ENCODE peak calls at places on chromosomes 7 and 10, in four cellular contexts. R is NCI-H460, P is cardiac septum, V is SK-N-SH. J is an unnamed sample.
A peak's percentile ranks its signal among the peaks of the same experiment; 100 is the strongest.

GRCh38 chr7:111175908-111176307 is 85.0 kb downstream of the LRRN3 start:
- DNase-seq in R (no peak), P (no peak), V (no peak), J (no peak)

GRCh38 chr10:115049957-115050356 is 43.2 kb upstream of the ATRNL1 start:
- DNase-seq in V (no peak), R (no peak), P (no peak), J (no peak)

GRCh38 chr10:84026821-84027257 is 112.5 kb upstream of the GHITM start:
- DNase-seq in V (peak; percentile 35), P (no peak), R (peak; percentile 25), J (peak; percentile 5)

GRCh38 chr10:818010-818409 is 113.5 kb downstream of the LARP4B start:
- DNase-seq in R (no peak), V (no peak), P (no peak), J (no peak)

GRCh38 chr10:122176232-122176865 is 94.7 kb upstream of the BTBD16 start:
- DNase-seq in P (no peak), R (no peak), V (no peak), J (peak; percentile 57)

GRCh38 chr10:9877978-9878377 is 1139.7 kb upstream of the CELF2 start:
- DNase-seq in R (no peak), V (no peak), P (no peak), J (no peak)

GRCh38 chr10:110919349-110919931 is at the start of gene SHOC2:
- DNase-seq in R (no peak), V (peak; percentile 93), P (peak; percentile 99), J (peak; percentile 82)

GRCh38 chr10:124586142-124586541 is 124.5 kb downstream of the LHPP start:
- DNase-seq in V (no peak), R (no peak), P (no peak), J (no peak)

GRCh38 chr10:89042547-89042946 is 51.9 kb downstream of the FAS start:
- DNase-seq in P (no peak), R (no peak), V (no peak), J (no peak)

GRCh38 chr7:66206116-66206908 is 1.2 kb downstream of the TPST1 start:
- DNase-seq in V (no peak), P (no peak), R (no peak), J (no peak)

GRCh38 chr10:20737107-20737506 is 160.0 kb downstream of the NEBL start:
- DNase-seq in V (no peak), P (no peak), R (no peak), J (no peak)

GRCh38 chr7:87152897-87153641 is 816 bp downstream of the DMTF1 start:
- DNase-seq in P (peak; percentile 77), V (no peak), R (peak; percentile 22), J (peak; percentile 24)

GRCh38 chr7:94621120-94621519 is 34.8 kb downstream of the SGCE start:
- DNase-seq in V (no peak), R (no peak), P (no peak), J (no peak)

GRCh38 chr10:42999385-43000020 is 77.4 kb upstream of the RET start:
- DNase-seq in V (peak; percentile 19), P (peak; percentile 67), R (no peak), J (no peak)

GRCh38 chr7:81503771-81504170 is 266.1 kb downstream of the HGF start:
- DNase-seq in R (no peak), V (no peak), P (no peak), J (no peak)

GRCh38 chr7:30237271-30237695 is 47.1 kb upstream of the ZNRF2 start:
- DNase-seq in V (no peak), P (no peak), R (no peak), J (no peak)

GRCh38 chr10:23694446-23694920 is 255.6 kb downstream of the OTUD1 start:
- DNase-seq in P (no peak), V (peak; percentile 36), R (no peak), J (no peak)

GRCh38 chr10:74738985-74739567 is 87.3 kb upstream of the KAT6B start:
- DNase-seq in R (peak; percentile 4), V (no peak), P (no peak), J (no peak)

GRCh38 chr10:131094406-131095108 is 217.0 kb downstream of the TCERG1L start:
- DNase-seq in R (no peak), V (no peak), P (no peak), J (no peak)

GRCh38 chr10:16030562-16030961 is 170.3 kb upstream of the MINDY3 start:
- DNase-seq in P (no peak), V (no peak), R (no peak), J (no peak)

GRCh38 chr7:2412587-2413201 is 9.3 kb downstream of the CHST12 start:
- DNase-seq in R (no peak), V (no peak), P (no peak), J (no peak)

GRCh38 chr10:99560277-99561126 is 27.8 kb downstream of the NKX2-3 start:
- DNase-seq in R (peak; percentile 69), P (no peak), V (peak; percentile 56), J (peak; percentile 55)

GRCh38 chr10:122532601-122533266 is 27.8 kb upstream of the DMBT1 start:
- DNase-seq in V (no peak), R (no peak), P (no peak), J (no peak)

GRCh38 chr7:139709460-139709859 is 68.3 kb downstream of the HIPK2 start:
- DNase-seq in R (no peak), V (peak; percentile 84), P (no peak), J (no peak)

GRCh38 chr10:18000601-18001000 is 48.9 kb downstream of the SLC39A12 start:
- DNase-seq in V (no peak), P (no peak), R (no peak), J (no peak)

GRCh38 chr7:128830231-128831177 is at the start of gene FLNC:
- DNase-seq in P (no peak), R (peak; percentile 11), V (peak; percentile 90), J (no peak)

GRCh38 chr10:120365872-120366271 is 91.2 kb upstream of the PLPP4 start:
- DNase-seq in V (no peak), R (no peak), P (no peak), J (no peak)

GRCh38 chr7:140165422-140165821 is 11.4 kb downstream of the KDM7A start:
- DNase-seq in P (no peak), V (no peak), R (peak; percentile 63), J (no peak)

GRCh38 chr7:37062460-37062859 is 338.2 kb upstream of the AOAH start:
- DNase-seq in P (no peak), R (no peak), V (peak; percentile 55), J (no peak)

GRCh38 chr10:75111906-75112703 is 649 bp downstream of the SAMD8 start:
- DNase-seq in R (peak; percentile 24), P (peak; percentile 82), V (peak; percentile 77), J (peak; percentile 62)

GRCh38 chr10:85284778-85285397 is 956.5 kb downstream of the CCSER2 start:
- DNase-seq in R (no peak), P (no peak), V (no peak), J (peak; percentile 1)

GRCh38 chr7:46317256-46317655 is 396.2 kb upstream of the IGFBP3 start:
- DNase-seq in P (no peak), R (no peak), V (no peak), J (no peak)

GRCh38 chr7:73308074-73308664 is 457 bp downstream of the NSUN5 start:
- DNase-seq in R (no peak), P (no peak), V (no peak), J (no peak)

GRCh38 chr10:119658274-119658673 is 7.1 kb downstream of the BAG3 start:
- DNase-seq in R (peak; percentile 87), P (peak; percentile 87), V (no peak), J (peak; percentile 38)